ENCODE peak calls at places on chromosome 11, in six cellular contexts. L, I, Q, T, V and J are unnamed samples.

GRCh38 chr11:78414321-78415051 is 3.1 kb downstream of the GAB2 start:
- DNase-seq in L (peak; percentile 44), I (no peak), Q (no peak), T (no peak), V (no peak), J (no peak)

GRCh38 chr11:67289651-67290479 is 762 bp downstream of the ANKRD13D start:
- DNase-seq in L (no peak), I (no peak), Q (no peak), T (no peak), V (no peak), J (no peak)

GRCh38 chr11:84824624-84825023 is 802.5 kb downstream of the DLG2 start:
- DNase-seq in L (no peak), I (no peak), Q (no peak), T (no peak), V (no peak), J (no peak)

GRCh38 chr11:59755701-59756495 is 722 bp downstream of the STX3 start:
- DNase-seq in L (peak; percentile 70), I (peak; percentile 82), Q (peak; percentile 79), T (peak; percentile 91), V (no peak), J (peak; percentile 88)

GRCh38 chr11:116499396-116500001 is 273.3 kb downstream of the BUD13 start:
- DNase-seq in L (peak; percentile 27), I (peak; percentile 59), Q (peak; percentile 76), T (peak; percentile 86), V (no peak), J (peak; percentile 31)

GRCh38 chr11:95299078-95299611 is 68.1 kb upstream of the SESN3 start:
- DNase-seq in L (no peak), I (no peak), Q (no peak), T (no peak), V (peak; percentile 30), J (no peak)

GRCh38 chr11:105929381-105929955 is 92.6 kb downstream of the MSANTD4 start:
- DNase-seq in L (no peak), I (no peak), Q (no peak), T (no peak), V (no peak), J (no peak)

GRCh38 chr11:10038916-10039315 is 255.1 kb downstream of the SBF2 start:
- DNase-seq in L (no peak), I (no peak), Q (no peak), T (no peak), V (no peak), J (no peak)

GRCh38 chr11:131664246-131664645 is 293.8 kb downstream of the NTM start:
- DNase-seq in L (no peak), I (no peak), Q (no peak), T (no peak), V (no peak), J (no peak)

GRCh38 chr11:125918140-125918840 is 14.0 kb downstream of the DDX25 start:
- DNase-seq in L (no peak), I (no peak), Q (no peak), T (no peak), V (no peak), J (no peak)

GRCh38 chr11:8067929-8068575 is 13.0 kb upstream of the TUB start:
- DNase-seq in L (no peak), I (no peak), Q (peak; percentile 21), T (no peak), V (no peak), J (no peak)

DNA sequence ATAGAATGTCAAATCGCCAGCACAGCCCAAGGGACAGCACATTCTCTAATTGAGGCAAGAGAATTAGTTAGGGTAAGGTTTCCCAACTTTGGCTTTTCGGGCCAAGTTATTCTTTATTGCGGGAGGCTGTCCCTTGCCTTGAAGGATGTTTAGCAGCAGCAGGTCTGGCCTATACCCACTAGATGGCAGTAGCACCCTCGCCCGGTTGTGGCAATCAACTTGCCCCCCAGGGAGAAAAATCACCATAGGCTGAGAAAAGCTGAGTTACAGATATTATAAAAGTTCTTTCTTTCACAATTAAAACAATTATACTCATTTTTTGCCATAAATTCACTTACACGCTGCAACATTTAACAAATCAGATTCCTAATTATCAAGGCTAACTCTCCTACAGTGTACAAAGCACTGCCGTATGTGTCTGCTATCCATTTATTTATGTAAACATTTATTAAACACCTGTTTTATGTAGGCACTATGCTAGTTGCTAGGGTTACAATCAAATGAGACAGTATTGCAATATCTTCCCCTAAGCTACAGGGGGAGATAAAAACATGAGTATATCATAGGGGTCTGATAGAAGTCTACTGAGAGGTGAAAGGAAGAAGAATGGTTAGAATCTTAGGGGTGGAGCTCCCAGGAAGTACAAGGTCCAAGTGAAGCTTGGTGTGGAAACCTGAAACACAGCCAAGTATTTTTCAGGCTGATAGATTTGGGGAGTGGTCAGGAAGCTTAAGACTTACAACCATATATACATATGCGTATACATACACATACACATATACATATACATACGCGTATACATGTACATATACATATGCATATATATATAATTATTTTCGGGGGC is 452.3 kb downstream of the RAB38 start:
- DNase-seq in L (no peak), I (no peak), Q (peak; percentile 43), T (peak; percentile 60), V (no peak), J (no peak)
- H3K4me3 ChIP-seq in L (no peak overlapping the region), I (no peak overlapping the region), Q (no peak overlapping the region), T (no peak overlapping the region), V (no peak overlapping the region), J (no peak overlapping the region)

GRCh38 chr11:64851831-64852337 is 7.4 kb upstream of the CDC42BPG start:
- DNase-seq in L (no peak), I (no peak), Q (no peak), T (no peak), V (no peak), J (no peak)

GRCh38 chr11:64853709-64854108 is 9.3 kb upstream of the CDC42BPG start:
- DNase-seq in L (no peak), I (no peak), Q (no peak), T (no peak), V (peak; percentile 57), J (no peak)

GRCh38 chr11:64854157-64854533 is 9.7 kb upstream of the CDC42BPG start:
- DNase-seq in L (no peak), I (no peak), Q (no peak), T (no peak), V (no peak), J (no peak)

GRCh38 chr11:64854534-64855502 is 10.4 kb upstream of the CDC42BPG start:
- DNase-seq in L (peak; percentile 97), I (peak; percentile 95), Q (peak; percentile 82), T (peak; percentile 89), V (no peak), J (peak; percentile 97)

GRCh38 chr11:64852804-64853520 is 8.5 kb upstream of the CDC42BPG start:
- DNase-seq in L (no peak), I (no peak), Q (no peak), T (no peak), V (no peak), J (no peak)
- H3K27ac ChIP-seq in L (peak overlapping the region; percentile 92), I (no peak overlapping the region), Q (peak overlapping the region; percentile 93), T (peak overlapping the region; percentile 87), V (peak overlapping the region; percentile 70), J (peak overlapping the region; percentile 91)

DNA sequence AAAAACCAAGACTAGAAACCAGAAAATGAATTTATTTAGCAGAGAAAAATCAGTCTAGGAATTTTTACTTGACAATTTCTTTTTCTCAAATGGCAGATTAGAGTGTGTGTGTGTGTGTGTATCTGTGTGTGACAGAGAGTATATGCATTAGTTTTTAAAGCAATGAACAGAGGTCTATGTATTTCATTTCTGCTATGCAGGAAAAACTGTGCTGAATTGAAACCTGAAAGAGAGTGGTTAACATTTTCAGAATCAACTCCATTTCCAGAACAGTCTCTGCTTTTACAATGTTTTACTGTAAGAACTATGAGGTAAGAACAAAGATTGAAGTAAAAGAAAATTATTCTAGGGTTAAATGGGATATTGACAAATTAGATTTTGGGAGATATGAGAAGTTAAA is 114.8 kb downstream of the GRM5 start:
- DNase-seq in L (no peak), I (no peak), Q (no peak), T (no peak), V (no peak), J (no peak)
- H3K4me3 ChIP-seq in L (no peak overlapping the region), I (no peak overlapping the region), Q (no peak overlapping the region), T (no peak overlapping the region), V (no peak overlapping the region), J (no peak overlapping the region)

GRCh38 chr11:61949169-61950034 is 749 bp upstream of the BEST1 start:
- DNase-seq in L (peak; percentile 51), I (peak; percentile 90), Q (no peak), T (peak; percentile 81), V (no peak), J (peak; percentile 89)

GRCh38 chr11:61948505-61948904 is 1.6 kb upstream of the BEST1 start:
- DNase-seq in L (no peak), I (no peak), Q (no peak), T (no peak), V (no peak), J (no peak)

GRCh38 chr11:61946894-61947293 is 3.3 kb upstream of the BEST1 start:
- DNase-seq in L (no peak), I (no peak), Q (no peak), T (no peak), V (no peak), J (no peak)

GRCh38 chr11:61950035-61950547 is at the start of gene BEST1:
- DNase-seq in L (no peak), I (no peak), Q (no peak), T (no peak), V (no peak), J (no peak)

DNA sequence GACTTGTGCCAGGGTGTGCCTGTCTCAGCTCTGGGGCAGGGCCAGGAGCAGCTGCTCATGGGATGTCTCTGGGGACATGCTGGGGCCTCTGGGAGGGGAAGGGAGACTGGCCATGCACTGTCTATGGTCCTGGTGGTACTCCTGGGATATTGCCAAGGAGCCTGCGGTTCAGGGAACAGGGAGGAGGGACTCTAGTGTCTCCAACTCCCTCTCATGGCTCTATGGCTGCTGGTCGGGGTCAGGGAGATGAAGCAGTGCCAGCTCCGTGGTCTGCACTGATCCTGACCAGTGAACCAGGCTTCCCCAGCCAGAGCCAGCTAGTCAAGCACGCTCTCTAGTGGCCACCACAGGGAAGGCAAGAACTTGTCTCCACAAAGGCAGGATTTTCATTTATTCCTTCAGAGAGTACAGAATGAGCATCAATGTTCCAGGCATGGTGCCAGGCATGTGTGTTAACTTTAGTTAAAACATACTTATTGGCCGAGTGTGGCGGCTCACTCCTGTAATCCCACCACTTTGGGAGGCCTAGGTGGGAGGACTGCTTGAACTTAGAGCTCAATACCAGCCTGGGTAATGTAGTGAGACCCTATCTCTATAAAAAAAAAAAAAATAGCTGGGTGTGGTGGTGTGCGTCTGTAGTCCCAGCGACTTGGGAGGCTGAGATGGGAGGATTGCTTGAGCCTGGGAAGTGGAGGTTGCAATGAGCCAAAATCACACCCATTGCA is 2.5 kb upstream of the BEST1 start:
- DNase-seq in L (peak; percentile 89), I (peak; percentile 91), Q (peak; percentile 88), T (peak; percentile 82), V (peak; percentile 64), J (peak; percentile 92)
- H3K27ac ChIP-seq in L (peak overlapping the region; percentile 71), I (no peak overlapping the region), Q (no peak overlapping the region), T (no peak overlapping the region), V (no peak overlapping the region), J (no peak overlapping the region)

GRCh38 chr11:33158596-33158995 is 2.7 kb downstream of the CSTF3 start:
- DNase-seq in L (no peak), I (no peak), Q (no peak), T (no peak), V (no peak), J (no peak)
- H3K4me3 ChIP-seq in L (no peak overlapping the region), I (no peak overlapping the region), Q (no peak overlapping the region), T (no peak overlapping the region), V (no peak overlapping the region), J (no peak overlapping the region)

GRCh38 chr11:15446315-15446714 is 331.6 kb downstream of the INSC start:
- DNase-seq in L (no peak), I (no peak), Q (no peak), T (no peak), V (no peak), J (no peak)
- H3K27ac ChIP-seq in L (no peak overlapping the region), I (no peak overlapping the region), Q (no peak overlapping the region), T (no peak overlapping the region), V (no peak overlapping the region), J (no peak overlapping the region)